ENCODE peak calls at places on chromosomes 4 and X, in five cellular contexts. S, V, I, Q and L are unnamed samples.

GRCh38 chr4:83062748-83063147 is 27.8 kb downstream of the COPS4 start:
- DNase-seq in S (no peak), V (no peak), I (no peak), Q (no peak), L (no peak)

GRCh38 chr4:74098628-74098995 is 383 bp downstream of the CXCL2 start:
- DNase-seq in S (peak; percentile 41), V (peak; percentile 10), I (no peak), Q (no peak), L (no peak)

GRCh38 chrX:72685810-72686465 is 28.2 kb downstream of the PHKA1 start:
- DNase-seq in S (peak; percentile 40), V (no peak), I (no peak), Q (no peak), L (no peak)

GRCh38 chrX:53445977-53446376 is 11.8 kb upstream of the HSD17B10 start:
- DNase-seq in S (peak; percentile 67), V (peak; percentile 55), I (peak; percentile 53), Q (no peak), L (no peak)

GRCh38 chr4:6826781-6827508 is 44.4 kb downstream of the KIAA0232 start:
- DNase-seq in S (no peak), V (no peak), I (no peak), Q (no peak), L (no peak)

GRCh38 chr4:118400362-118400761 is 47.6 kb upstream of the PRSS12 start:
- DNase-seq in S (no peak), V (peak; percentile 87), I (no peak), Q (no peak), L (no peak)

GRCh38 chr4:2366252-2367192 is 51.9 kb downstream of the ZFYVE28 start:
- DNase-seq in S (no peak), V (peak; percentile 22), I (no peak), Q (no peak), L (no peak)

GRCh38 chrX:121456315-121456714 is 408.9 kb downstream of the GLUD2 start:
- DNase-seq in S (no peak), V (no peak), I (no peak), Q (no peak), L (no peak)

GRCh38 chr4:48905363-48906015 is 1.1 kb downstream of the OCIAD2 start:
- DNase-seq in S (peak; percentile 31), V (no peak), I (no peak), Q (no peak), L (no peak)

GRCh38 chr4:8846046-8846720 is 25.5 kb downstream of the HMX1 start:
- DNase-seq in S (no peak), V (peak; percentile 4), I (no peak), Q (no peak), L (peak; percentile 72)

GRCh38 chr4:99461623-99462401 is 26.7 kb upstream of the ADH7 start:
- DNase-seq in S (no peak), V (no peak), I (no peak), Q (no peak), L (no peak)

GRCh38 chr4:39834269-39834668 is 136.3 kb downstream of the UBE2K start:
- DNase-seq in S (no peak), V (no peak), I (no peak), Q (no peak), L (no peak)

GRCh38 chr4:54384563-54384962 is 155.5 kb downstream of the PDGFRA start:
- DNase-seq in S (peak; percentile 65), V (peak; percentile 16), I (no peak), Q (no peak), L (no peak)

GRCh38 chr4:60814549-60814948 is 385.6 kb upstream of the ADGRL3 start:
- DNase-seq in S (no peak), V (no peak), I (no peak), Q (no peak), L (no peak)

GRCh38 chr4:56630876-56631666 is 50.0 kb downstream of the HOPX start:
- DNase-seq in S (no peak), V (no peak), I (no peak), Q (no peak), L (no peak)

GRCh38 chr4:113292371-113293042 is 243.1 kb downstream of the ANK2 start:
- DNase-seq in S (peak; percentile 44), V (peak; percentile 67), I (no peak), Q (no peak), L (no peak)

GRCh38 chr4:136505020-136505419 is 1027.3 kb downstream of the PCDH18 start:
- DNase-seq in S (no peak), V (no peak), I (no peak), Q (no peak), L (no peak)

GRCh38 chr4:186297013-186297645 is 31.1 kb downstream of the F11 start:
- DNase-seq in S (peak; percentile 32), V (no peak), I (no peak), Q (no peak), L (no peak)

GRCh38 chrX:134374294-134374693 is 85.7 kb upstream of the HPRT1 start:
- DNase-seq in S (no peak), V (no peak), I (no peak), Q (no peak), L (no peak)

GRCh38 chr4:15547392-15547791 is 77.7 kb downstream of the CC2D2A start:
- DNase-seq in S (no peak), V (no peak), I (no peak), Q (no peak), L (no peak)

GRCh38 chr4:155208258-155209054 is at the start of gene NPY2R:
- DNase-seq in S (no peak), V (peak; percentile 75), I (peak; percentile 90), Q (peak; percentile 58), L (peak; percentile 84)

GRCh38 chrX:40127052-40127451 is 29.3 kb upstream of the BCOR start:
- DNase-seq in S (no peak), V (no peak), I (no peak), Q (no peak), L (no peak)

GRCh38 chr4:53161475-53162423 is 204.1 kb downstream of the SCFD2 start:
- DNase-seq in S (no peak), V (no peak), I (no peak), Q (no peak), L (no peak)

GRCh38 chr4:108480881-108481280 is 139.5 kb upstream of the RPL34 start:
- DNase-seq in S (no peak), V (no peak), I (no peak), Q (no peak), L (no peak)

GRCh38 chrX:125621588-125621927 is 301.9 kb downstream of the TEX13C start:
- DNase-seq in S (no peak), V (no peak), I (no peak), Q (no peak), L (no peak)

GRCh38 chrX:125622899-125623298 is 303.2 kb downstream of the TEX13C start:
- DNase-seq in S (no peak), V (no peak), I (no peak), Q (no peak), L (no peak)

GRCh38 chrX:125620715-125621587 is 301.3 kb downstream of the TEX13C start:
- DNase-seq in S (no peak), V (no peak), I (no peak), Q (no peak), L (no peak)
- TF ChIP-seq CTCF in S (no peak), V (no peak), I (no peak), Q (no peak), L (no peak)

DNA sequence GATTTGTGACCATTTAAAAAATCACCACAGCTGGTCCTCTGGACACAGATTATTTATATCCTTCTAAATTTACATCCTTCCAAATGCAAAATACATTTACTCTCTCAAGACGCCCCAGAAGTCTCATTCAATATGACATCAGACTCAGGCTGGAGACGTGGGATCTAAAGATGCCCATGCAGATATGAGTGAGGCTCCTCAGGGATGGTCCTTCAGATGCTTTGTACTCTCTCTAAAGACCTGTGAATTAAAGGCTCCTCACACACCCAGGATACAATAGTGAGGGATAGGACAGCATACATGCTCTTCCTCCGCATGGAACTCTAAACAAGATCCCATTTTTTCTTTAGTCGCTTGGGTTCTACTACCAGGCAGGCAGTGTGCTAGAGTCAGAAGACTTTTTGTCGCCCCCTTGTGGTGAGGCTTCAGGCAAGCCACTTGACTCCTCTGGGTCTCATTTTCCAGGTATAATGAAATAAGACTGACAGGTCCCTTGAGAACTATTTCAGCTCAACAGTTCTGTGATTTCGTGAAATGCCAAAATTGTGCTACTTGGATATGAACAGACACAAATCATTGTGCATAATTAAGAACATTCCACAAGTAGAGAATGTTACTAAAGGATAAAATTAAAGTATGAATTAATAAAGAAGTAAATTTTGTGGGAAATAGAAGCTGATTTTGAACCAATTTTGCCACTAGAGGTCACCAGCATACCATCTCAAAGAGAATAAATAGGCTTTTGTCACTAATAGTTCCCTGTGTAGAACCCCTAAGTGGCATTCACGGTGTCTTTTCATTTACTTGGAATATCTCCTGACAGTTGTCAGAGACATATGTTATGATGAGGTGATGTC is 13.6 kb upstream of the SCOC start:
- DNase-seq in S (peak; percentile 95), V (peak; percentile 93), I (peak; percentile 92), Q (peak; percentile 70), L (no peak)
- TF ChIP-seq CTCF in S (peak; percentile 79), V (peak; percentile 85), I (peak; percentile 91), Q (peak; percentile 87), L (peak; percentile 81)

DNA sequence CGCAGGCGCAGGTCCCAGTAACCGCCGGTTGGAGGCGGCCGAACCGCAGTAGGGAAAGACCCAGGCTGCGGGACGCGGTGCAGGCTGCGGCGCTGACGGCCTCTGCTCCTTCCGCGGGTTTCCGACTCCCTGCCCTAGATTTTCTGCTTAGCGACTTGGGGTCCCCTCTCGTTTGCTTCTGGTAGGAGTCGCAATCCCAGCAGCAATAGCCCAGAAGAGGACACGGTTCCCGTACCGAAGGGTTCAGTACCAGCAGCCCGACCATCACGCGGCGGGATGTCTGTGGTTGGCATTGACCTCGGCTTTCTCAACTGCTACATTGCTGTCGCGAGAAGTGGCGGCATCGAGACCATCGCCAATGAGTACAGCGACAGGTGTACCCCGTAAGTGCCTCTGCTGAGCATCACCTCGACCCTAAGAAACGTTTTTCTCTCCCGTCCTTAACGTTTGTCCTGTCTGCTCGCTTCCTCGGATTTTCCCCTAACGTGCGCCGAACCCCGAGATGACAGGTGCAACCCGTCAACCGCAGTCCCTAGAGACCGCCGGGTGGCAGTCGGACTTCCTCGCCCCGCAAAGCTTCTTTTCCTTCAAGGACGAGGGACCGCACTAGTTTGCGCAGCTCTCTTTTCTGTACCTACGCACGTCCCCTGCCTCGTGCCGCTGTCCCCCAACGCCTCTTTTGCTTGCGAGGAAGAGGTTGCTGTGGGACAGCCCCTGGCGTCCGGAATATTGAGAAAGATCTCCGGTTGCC is at the start of gene HSPA4L:
- DNase-seq in S (peak; percentile 45), V (peak; percentile 71), I (peak; percentile 75), Q (peak; percentile 78), L (no peak)
- TF ChIP-seq CTCF in S (no peak), V (peak; percentile 69), I (peak; percentile 34), Q (peak; percentile 38), L (peak; percentile 53)

DNA sequence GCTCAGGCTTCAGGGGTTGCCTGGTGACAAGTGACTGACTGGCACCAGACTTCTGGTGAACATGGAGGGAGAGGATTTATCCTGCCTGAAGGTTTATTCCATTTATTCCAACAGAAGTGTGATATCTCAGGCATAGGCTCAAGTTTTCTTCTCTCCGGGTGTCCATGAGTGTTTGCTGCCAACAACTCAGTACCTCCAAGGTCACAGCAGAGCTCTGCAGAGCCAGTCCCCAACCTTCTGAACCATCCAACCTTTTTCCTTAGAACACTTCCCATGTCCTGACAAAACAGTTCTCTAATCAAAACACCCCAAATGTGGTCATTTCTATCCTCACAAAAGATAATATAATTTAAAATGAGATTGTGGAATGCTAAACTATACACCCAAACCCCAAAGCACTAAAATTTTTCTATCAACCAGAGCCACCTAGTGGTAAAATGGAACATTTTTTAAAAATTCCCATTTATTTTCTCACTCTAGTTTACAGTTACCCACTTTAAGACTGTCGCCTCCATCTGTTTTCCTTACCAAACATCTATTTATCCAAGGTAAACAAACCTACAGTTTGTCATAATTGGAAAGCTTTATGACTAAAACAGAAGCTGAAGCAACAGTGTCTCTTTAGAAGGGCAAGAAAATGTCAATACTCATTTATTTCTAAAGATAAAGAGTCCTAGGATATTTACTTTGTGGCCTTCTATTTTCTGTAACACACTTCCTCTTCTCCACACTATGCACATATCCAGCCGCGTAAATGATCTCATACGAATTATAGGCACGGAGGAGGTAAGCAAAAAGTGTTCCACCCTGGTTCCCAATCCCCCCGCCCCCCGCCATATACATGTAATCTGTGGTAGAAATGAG is 39.5 kb downstream of the TMEM154 start:
- DNase-seq in S (no peak), V (no peak), I (no peak), Q (no peak), L (no peak)
- TF ChIP-seq CTCF in S (no peak), V (no peak), I (peak; percentile 57), Q (peak; percentile 74), L (peak; percentile 68)